ENCODE peak calls at places on chromosome 2, in nine cellular contexts. R, Y, B, P, I, O, E, D and H are unnamed samples.

GRCh38 chr2:234682492-234683228 is 185.8 kb upstream of the ARL4C start:
- DNase-seq in R (no peak), Y (peak), B (peak), P (no peak), I (no peak), O (no peak), E (peak), D (no peak), H (no peak)

GRCh38 chr2:23286765-23287155 is 98.2 kb upstream of the KLHL29 start:
- DNase-seq in R (no peak), Y (peak), B (peak), P (no peak), I (no peak), O (no peak), E (peak), D (no peak), H (no peak)

GRCh38 chr2:121479882-121480522 is 50.7 kb upstream of the RNU4ATAC start:
- DNase-seq in R (no peak), Y (peak), B (peak), P (no peak), I (no peak), O (no peak), E (no peak), D (no peak), H (no peak)

GRCh38 chr2:100998235-100998573 is 3.9 kb upstream of the RPL31 start:
- DNase-seq in R (no peak), Y (no peak), B (no peak), P (no peak), I (no peak), O (no peak), E (no peak), D (no peak), H (no peak)

GRCh38 chr2:200588076-200588678 is 2.4 kb downstream of the AOX1 start:
- DNase-seq in R (no peak), Y (no peak), B (no peak), P (no peak), I (no peak), O (no peak), E (no peak), D (no peak), H (no peak)

GRCh38 chr2:227939271-227940027 is 68.0 kb downstream of the DAW1 start:
- DNase-seq in R (peak), Y (peak), B (peak), P (no peak), I (peak), O (no peak), E (no peak), D (no peak), H (peak)

GRCh38 chr2:218072478-218073024 is 3.5 kb downstream of the RUFY4 start:
- DNase-seq in R (no peak), Y (no peak), B (no peak), P (no peak), I (no peak), O (no peak), E (no peak), D (no peak), H (no peak)

GRCh38 chr2:83516503-83516902 is 942.6 kb downstream of the SUCLG1 start:
- DNase-seq in R (no peak), Y (no peak), B (no peak), P (no peak), I (no peak), O (no peak), E (no peak), D (no peak), H (no peak)

GRCh38 chr2:6826081-6826913 is 39.4 kb downstream of the CMPK2 start:
- DNase-seq in R (no peak), Y (peak), B (peak), P (no peak), I (peak), O (no peak), E (no peak), D (peak), H (no peak)

GRCh38 chr2:152585830-152586484 is 131.3 kb downstream of the PRPF40A start:
- DNase-seq in R (no peak), Y (peak), B (peak), P (no peak), I (no peak), O (no peak), E (no peak), D (no peak), H (no peak)

GRCh38 chr2:86307431-86307830 is 30.0 kb downstream of the REEP1 start:
- DNase-seq in R (no peak), Y (no peak), B (no peak), P (no peak), I (no peak), O (no peak), E (no peak), D (no peak), H (no peak)

GRCh38 chr2:14803994-14804393 is 171.5 kb downstream of the LRATD1 start:
- DNase-seq in R (no peak), Y (no peak), B (no peak), P (no peak), I (no peak), O (no peak), E (no peak), D (no peak), H (no peak)

GRCh38 chr2:120066708-120067547 is 54.1 kb downstream of the EPB41L5 start:
- DNase-seq in R (no peak), Y (peak), B (peak), P (no peak), I (no peak), O (no peak), E (no peak), D (no peak), H (no peak)

GRCh38 chr2:229376866-229377265 is 105.8 kb upstream of the PID1 start:
- DNase-seq in R (no peak), Y (peak), B (peak), P (no peak), I (no peak), O (no peak), E (no peak), D (no peak), H (no peak)

GRCh38 chr2:8247905-8248622 is 433.8 kb upstream of the ID2 start:
- DNase-seq in R (no peak), Y (no peak), B (peak), P (no peak), I (peak), O (no peak), E (no peak), D (no peak), H (no peak)

GRCh38 chr2:37566517-37566961 is 104.9 kb downstream of the CDC42EP3 start:
- DNase-seq in R (no peak), Y (peak), B (peak), P (no peak), I (no peak), O (no peak), E (no peak), D (no peak), H (no peak)

GRCh38 chr2:45607701-45608100 is 3.4 kb downstream of the SRBD1 start:
- DNase-seq in R (no peak), Y (peak), B (peak), P (no peak), I (no peak), O (no peak), E (no peak), D (no peak), H (no peak)

GRCh38 chr2:17538844-17539554 is 1.5 kb upstream of the VSNL1 start:
- DNase-seq in R (peak), Y (peak), B (peak), P (peak), I (peak), O (peak), E (peak), D (peak), H (peak)

GRCh38 chr2:222423632-222424280 is 587 bp upstream of the SGPP2 start:
- DNase-seq in R (no peak), Y (no peak), B (peak), P (no peak), I (peak), O (peak), E (no peak), D (peak), H (no peak)

GRCh38 chr2:117127680-117128079 is 686.8 kb upstream of the DDX18 start:
- DNase-seq in R (no peak), Y (peak), B (peak), P (no peak), I (no peak), O (no peak), E (no peak), D (no peak), H (no peak)

GRCh38 chr2:168884990-168885389 is 5.2 kb downstream of the SPC25 start:
- DNase-seq in R (no peak), Y (peak), B (peak), P (no peak), I (no peak), O (no peak), E (no peak), D (no peak), H (no peak)

DNA sequence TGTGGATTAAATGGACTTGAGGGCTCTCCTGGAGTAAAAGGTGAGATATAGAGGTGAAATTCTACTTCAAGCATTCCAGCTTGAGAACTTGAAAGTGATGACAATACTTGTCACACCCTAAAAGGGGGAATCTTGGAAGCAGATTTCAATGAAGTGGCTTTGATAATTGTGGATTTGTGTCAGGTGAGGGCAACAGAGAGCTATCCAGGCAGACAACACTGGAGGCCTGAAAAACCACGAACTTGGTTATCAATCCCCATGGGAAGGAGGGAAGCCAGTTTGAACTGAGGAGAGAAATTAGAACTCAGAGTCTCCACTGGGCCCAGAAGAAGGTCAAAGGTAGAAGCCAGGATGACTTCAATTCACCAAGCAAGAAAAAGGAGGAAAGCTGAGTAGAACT is 263.9 kb downstream of the FIGN start:
- DNase-seq in R (no peak), Y (peak), B (peak), P (no peak), I (no peak), O (no peak), E (no peak), D (no peak), H (no peak)
- TF ChIP-seq CTCF in R (peak), Y (peak), B (peak), P (no peak), I (no peak), O (no peak), E (no peak), D (no peak), H (no peak)

GRCh38 chr2:65434592-65435241 is 2.3 kb upstream of the SPRED2 start:
- DNase-seq in R (no peak), Y (no peak), B (no peak), P (no peak), I (no peak), O (no peak), E (no peak), D (no peak), H (no peak)

GRCh38 chr2:65436825-65437221 is 4.4 kb upstream of the SPRED2 start:
- DNase-seq in R (no peak), Y (no peak), B (no peak), P (no peak), I (peak), O (no peak), E (no peak), D (no peak), H (peak)

GRCh38 chr2:65436169-65436824 is 3.9 kb upstream of the SPRED2 start:
- DNase-seq in R (peak), Y (peak), B (peak), P (peak), I (peak), O (peak), E (peak), D (peak), H (peak)

GRCh38 chr2:65437392-65438135 is 5.2 kb upstream of the SPRED2 start:
- DNase-seq in R (no peak), Y (no peak), B (no peak), P (no peak), I (no peak), O (no peak), E (no peak), D (no peak), H (no peak)

GRCh38 chr2:65435625-65436168 is 3.3 kb upstream of the SPRED2 start:
- DNase-seq in R (peak), Y (peak), B (peak), P (peak), I (peak), O (peak), E (peak), D (peak), H (peak)
- TF ChIP-seq CTCF in R (peak), Y (no peak), B (no peak), P (no peak), I (no peak), O (no peak), E (no peak), D (no peak), H (no peak)

GRCh38 chr2:209322041-209322440 is 101.8 kb upstream of the MAP2 start:
- DNase-seq in R (no peak), Y (no peak), B (no peak), P (no peak), I (no peak), O (no peak), E (no peak), D (no peak), H (no peak)
- TF ChIP-seq CTCF in R (no peak), Y (no peak), B (no peak), P (no peak), I (no peak), O (no peak), E (no peak), D (no peak), H (no peak)

GRCh38 chr2:102703748-102704147 is 58.1 kb upstream of the TMEM182 start:
- DNase-seq in R (no peak), Y (peak), B (peak), P (no peak), I (peak), O (no peak), E (no peak), D (no peak), H (no peak)
- TF ChIP-seq CTCF in R (peak), Y (peak), B (peak), P (no peak), I (peak), O (no peak), E (no peak), D (no peak), H (no peak)

DNA sequence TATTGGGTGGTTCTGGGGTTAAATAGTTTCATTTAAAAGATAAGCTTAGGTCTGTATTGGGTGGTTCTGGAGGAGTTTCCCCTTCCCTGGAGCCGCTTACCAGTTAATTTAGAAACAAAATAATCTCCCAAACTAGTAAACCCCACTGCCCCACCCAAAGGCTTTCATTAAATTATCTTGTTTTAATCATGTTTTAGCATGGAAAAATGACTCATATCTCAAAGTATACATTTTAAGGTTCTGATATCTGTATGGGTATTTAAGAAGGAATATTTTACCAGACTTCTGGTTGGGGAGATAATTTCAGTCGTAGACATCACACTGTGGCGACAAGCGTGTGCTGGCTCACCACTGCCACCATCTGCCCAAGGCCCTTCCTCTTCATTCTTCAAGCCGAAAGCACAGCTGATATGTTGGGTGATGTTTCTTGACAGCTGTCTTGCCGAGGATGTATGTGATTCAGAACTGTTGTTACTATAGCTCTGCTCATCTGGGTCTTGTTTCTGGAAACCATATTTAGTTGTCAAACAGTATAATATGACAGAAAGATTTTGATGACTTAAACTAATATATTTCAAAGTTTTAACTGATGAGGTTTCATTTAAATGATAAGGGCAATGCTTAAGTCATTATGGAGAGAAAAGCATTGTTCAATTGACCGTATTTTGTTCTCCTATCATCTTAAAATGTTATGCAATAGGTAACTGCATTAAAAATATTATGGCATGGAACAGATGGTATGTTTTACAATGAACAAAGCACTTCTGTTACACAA is 5.1 kb downstream of the FIGLA start:
- DNase-seq in R (peak), Y (no peak), B (peak), P (no peak), I (peak), O (no peak), E (no peak), D (peak), H (peak)
- TF ChIP-seq CTCF in R (peak), Y (peak), B (peak), P (no peak), I (peak), O (peak), E (no peak), D (peak), H (peak)